ENCODE peak calls at places on chromosomes 16 and 17, in six cellular contexts. E is DMS79, X is neural progenitor cell, A is tibial artery, V is SK-N-SH, R is EL. B is an unnamed sample.

GRCh38 chr17:7548585-7549400 is at the start of gene TNFSF12:
- DNase-seq in E (no peak), X (peak; percentile 61), A (peak; percentile 84), V (peak; percentile 92), R (peak; percentile 50), B (peak; percentile 85)

GRCh38 chr17:44386182-44386525 is 3.3 kb downstream of the ITGA2B start:
- DNase-seq in E (no peak), X (no peak), A (no peak), V (no peak), R (no peak), B (no peak)

GRCh38 chr17:61462734-61463067 is 10.5 kb downstream of the TBX4 start:
- DNase-seq in E (no peak), X (no peak), A (no peak), V (no peak), R (no peak), B (no peak)

GRCh38 chr16:58365623-58366022 is 26.6 kb upstream of the GINS3 start:
- DNase-seq in E (no peak), X (no peak), A (no peak), V (no peak), R (no peak), B (no peak)

GRCh38 chr16:49809112-49809511 is 46.8 kb downstream of the ZNF423 start:
- DNase-seq in E (no peak), X (no peak), A (no peak), V (peak; percentile 67), R (no peak), B (no peak)

GRCh38 chr16:1914759-1915387 is 3.3 kb downstream of the HS3ST6 start:
- DNase-seq in E (no peak), X (no peak), A (no peak), V (no peak), R (no peak), B (no peak)

GRCh38 chr16:629289-630023 is 1.3 kb upstream of the WFIKKN1 start:
- DNase-seq in E (no peak), X (peak; percentile 91), A (no peak), V (peak; percentile 84), R (no peak), B (no peak)

GRCh38 chr17:57438031-57438731 is 181.9 kb downstream of the MSI2 start:
- DNase-seq in E (no peak), X (no peak), A (no peak), V (peak; percentile 78), R (no peak), B (no peak)